ENCODE peak calls at places on chromosomes 2 and 18, in eight cellular contexts. O, N, P, X, L, T, E and D are unnamed samples.

GRCh38 chr2:31762085-31762484 is 181.3 kb upstream of the SRD5A2 start:
- DNase-seq in N (no peak), E (no peak), L (no peak), X (no peak), P (no peak), O (no peak), T (no peak), D (no peak)

GRCh38 chr2:16149349-16150243 is 209.2 kb downstream of the MYCN start:
- DNase-seq in P (no peak), L (peak; percentile 22), O (no peak), X (no peak), T (no peak), E (no peak), N (no peak), D (no peak)

GRCh38 chr18:57230861-57231260 is 84.0 kb downstream of the BOD1L2 start:
- DNase-seq in T (no peak), E (no peak), P (no peak), N (no peak), X (no peak), L (no peak), O (no peak), D (no peak)

GRCh38 chr2:147739531-147739930 is 105.3 kb upstream of the ACVR2A start:
- DNase-seq in L (no peak), T (no peak), N (no peak), O (no peak), P (no peak), X (no peak), E (no peak), D (peak; percentile 63)

GRCh38 chr2:202104286-202104870 is 31.3 kb downstream of the KIAA2012 start:
- DNase-seq in N (peak; percentile 29), O (no peak), X (peak; percentile 58), E (no peak), P (no peak), T (no peak), L (peak; percentile 52), D (peak; percentile 66)

GRCh38 chr18:63789327-63789726 is 14.1 kb downstream of the SERPINB7 start:
- DNase-seq in O (no peak), X (no peak), L (no peak), T (no peak), E (no peak), P (no peak), N (no peak), D (no peak)

GRCh38 chr2:159283529-159283928 is 3.0 kb downstream of the WDSUB1 start:
- DNase-seq in E (no peak), P (no peak), O (no peak), L (no peak), X (no peak), T (no peak), N (no peak), D (no peak)

GRCh38 chr2:226529556-226529955 is 270.1 kb downstream of the IRS1 start:
- DNase-seq in L (no peak), E (no peak), P (no peak), X (no peak), T (no peak), O (no peak), N (no peak), D (no peak)

GRCh38 chr18:67519582-67519981 is 3.1 kb upstream of the DSEL start:
- DNase-seq in P (peak; percentile 12), L (no peak), E (no peak), N (no peak), T (no peak), X (no peak), O (no peak), D (peak; percentile 94)

GRCh38 chr2:85605406-85606115 is 3.1 kb upstream of the TMEM150A start:
- DNase-seq in L (no peak), E (no peak), O (no peak), P (no peak), T (no peak), X (no peak), N (no peak), D (peak; percentile 97)

GRCh38 chr2:99410276-99410675 is 73.1 kb downstream of the EIF5B start:
- DNase-seq in X (no peak), O (no peak), P (no peak), T (no peak), L (no peak), N (no peak), E (no peak), D (no peak)